ENCODE peak calls at places on chromosomes 5 and 9, in nine cellular contexts. One of them, this sample, is unnamed.

GRCh38 chr9:132711846-132712245 is 41.6 kb downstream of the GTF3C4 start:
- DNase-seq in ELR: no peak
- DNase-seq in naive thymus-derived CD8-positive, alpha-beta T cell: no peak
- DNase-seq in NCI-H345: no peak
- DNase-seq in HTR-8/SVneo: no peak
- DNase-seq in activated T-cell treated with anti-CD3 and anti-CD28 coated beads for 48 hours: no peak
- DNase-seq in fibroblast of pulmonary artery: no peak
- DNase-seq in AG04449: no peak
- DNase-seq in T-cell: no peak
- DNase-seq in this sample: no peak

GRCh38 chr5:16539169-16539666 is 73.6 kb upstream of the ZNF622 start:
- DNase-seq in AG04449: peak; percentile 69
- DNase-seq in T-cell: no peak
- DNase-seq in naive thymus-derived CD8-positive, alpha-beta T cell: no peak
- DNase-seq in HTR-8/SVneo: peak; percentile 46
- DNase-seq in fibroblast of pulmonary artery: peak; percentile 56
- DNase-seq in NCI-H345: no peak
- DNase-seq in ELR: peak; percentile 91
- DNase-seq in activated T-cell treated with anti-CD3 and anti-CD28 coated beads for 48 hours: no peak
- DNase-seq in this sample: no peak

GRCh38 chr9:113657765-113658564 is 194.4 kb downstream of the RGS3 start:
- DNase-seq in NCI-H345: peak; percentile 79
- DNase-seq in activated T-cell treated with anti-CD3 and anti-CD28 coated beads for 48 hours: peak; percentile 73
- DNase-seq in T-cell: peak; percentile 62
- DNase-seq in HTR-8/SVneo: peak; percentile 79
- DNase-seq in AG04449: no peak
- DNase-seq in ELR: peak; percentile 87
- DNase-seq in naive thymus-derived CD8-positive, alpha-beta T cell: peak; percentile 74
- DNase-seq in fibroblast of pulmonary artery: peak; percentile 89
- DNase-seq in this sample: peak; percentile 59

GRCh38 chr9:13857521-13857920 is 456.4 kb downstream of the NFIB start:
- DNase-seq in ELR: peak; percentile 63
- DNase-seq in AG04449: no peak
- DNase-seq in T-cell: no peak
- DNase-seq in fibroblast of pulmonary artery: peak; percentile 13
- DNase-seq in naive thymus-derived CD8-positive, alpha-beta T cell: no peak
- DNase-seq in activated T-cell treated with anti-CD3 and anti-CD28 coated beads for 48 hours: no peak
- DNase-seq in NCI-H345: no peak
- DNase-seq in HTR-8/SVneo: no peak
- DNase-seq in this sample: no peak

GRCh38 chr9:69134412-69134811 is 39.7 kb upstream of the TJP2 start:
- DNase-seq in fibroblast of pulmonary artery: no peak
- DNase-seq in ELR: no peak
- DNase-seq in T-cell: no peak
- DNase-seq in AG04449: no peak
- DNase-seq in HTR-8/SVneo: no peak
- DNase-seq in naive thymus-derived CD8-positive, alpha-beta T cell: no peak
- DNase-seq in activated T-cell treated with anti-CD3 and anti-CD28 coated beads for 48 hours: no peak
- DNase-seq in NCI-H345: no peak
- DNase-seq in this sample: no peak

GRCh38 chr9:100277166-100277979 is 75.4 kb downstream of the TEX10 start:
- DNase-seq in fibroblast of pulmonary artery: peak; percentile 20
- DNase-seq in naive thymus-derived CD8-positive, alpha-beta T cell: no peak
- DNase-seq in HTR-8/SVneo: no peak
- DNase-seq in AG04449: peak; percentile 24
- DNase-seq in ELR: peak; percentile 75
- DNase-seq in NCI-H345: no peak
- DNase-seq in activated T-cell treated with anti-CD3 and anti-CD28 coated beads for 48 hours: no peak
- DNase-seq in T-cell: no peak
- DNase-seq in this sample: no peak

GRCh38 chr5:72347801-72348305 is 27.7 kb downstream of the PTCD2 start:
- DNase-seq in HTR-8/SVneo: peak; percentile 83
- DNase-seq in ELR: peak; percentile 96
- DNase-seq in NCI-H345: no peak
- DNase-seq in activated T-cell treated with anti-CD3 and anti-CD28 coated beads for 48 hours: peak; percentile 4
- DNase-seq in fibroblast of pulmonary artery: peak; percentile 98
- DNase-seq in T-cell: no peak
- DNase-seq in AG04449: peak; percentile 84
- DNase-seq in naive thymus-derived CD8-positive, alpha-beta T cell: no peak
- DNase-seq in this sample: no peak

GRCh38 chr5:126486332-126486731 is 63.1 kb downstream of the GRAMD2B start:
- DNase-seq in naive thymus-derived CD8-positive, alpha-beta T cell: no peak
- DNase-seq in ELR: no peak
- DNase-seq in T-cell: no peak
- DNase-seq in activated T-cell treated with anti-CD3 and anti-CD28 coated beads for 48 hours: no peak
- DNase-seq in fibroblast of pulmonary artery: no peak
- DNase-seq in NCI-H345: no peak
- DNase-seq in AG04449: no peak
- DNase-seq in HTR-8/SVneo: no peak
- DNase-seq in this sample: no peak

GRCh38 chr9:2480255-2480837 is 141.2 kb upstream of the VLDLR start:
- DNase-seq in activated T-cell treated with anti-CD3 and anti-CD28 coated beads for 48 hours: no peak
- DNase-seq in NCI-H345: no peak
- DNase-seq in HTR-8/SVneo: no peak
- DNase-seq in ELR: no peak
- DNase-seq in T-cell: no peak
- DNase-seq in AG04449: no peak
- DNase-seq in naive thymus-derived CD8-positive, alpha-beta T cell: no peak
- DNase-seq in fibroblast of pulmonary artery: no peak
- DNase-seq in this sample: no peak

GRCh38 chr5:157541452-157542118 is 34.0 kb downstream of the ADAM19 start:
- DNase-seq in ELR: no peak
- DNase-seq in naive thymus-derived CD8-positive, alpha-beta T cell: no peak
- DNase-seq in activated T-cell treated with anti-CD3 and anti-CD28 coated beads for 48 hours: no peak
- DNase-seq in NCI-H345: no peak
- DNase-seq in T-cell: no peak
- DNase-seq in HTR-8/SVneo: no peak
- DNase-seq in fibroblast of pulmonary artery: peak; percentile 26
- DNase-seq in AG04449: no peak
- DNase-seq in this sample: no peak

GRCh38 chr5:4700082-4700481 is 440.0 kb upstream of the ADAMTS16 start:
- DNase-seq in T-cell: no peak
- DNase-seq in activated T-cell treated with anti-CD3 and anti-CD28 coated beads for 48 hours: peak; percentile 4
- DNase-seq in ELR: peak; percentile 0
- DNase-seq in HTR-8/SVneo: no peak
- DNase-seq in fibroblast of pulmonary artery: peak; percentile 21
- DNase-seq in NCI-H345: peak; percentile 77
- DNase-seq in AG04449: peak; percentile 16
- DNase-seq in naive thymus-derived CD8-positive, alpha-beta T cell: no peak
- DNase-seq in this sample: no peak

GRCh38 chr5:103271570-103272289 is 13.2 kb downstream of the MACIR start:
- DNase-seq in activated T-cell treated with anti-CD3 and anti-CD28 coated beads for 48 hours: no peak
- DNase-seq in T-cell: no peak
- DNase-seq in naive thymus-derived CD8-positive, alpha-beta T cell: no peak
- DNase-seq in HTR-8/SVneo: no peak
- DNase-seq in fibroblast of pulmonary artery: peak; percentile 27
- DNase-seq in AG04449: no peak
- DNase-seq in NCI-H345: no peak
- DNase-seq in ELR: no peak
- DNase-seq in this sample: no peak

GRCh38 chr5:168552146-168552545 is 23.0 kb downstream of the FBLL1 start:
- DNase-seq in NCI-H345: no peak
- DNase-seq in T-cell: no peak
- DNase-seq in fibroblast of pulmonary artery: peak; percentile 99
- DNase-seq in AG04449: peak; percentile 92
- DNase-seq in HTR-8/SVneo: no peak
- DNase-seq in ELR: peak; percentile 24
- DNase-seq in activated T-cell treated with anti-CD3 and anti-CD28 coated beads for 48 hours: no peak
- DNase-seq in naive thymus-derived CD8-positive, alpha-beta T cell: no peak
- DNase-seq in this sample: no peak

GRCh38 chr5:100691545-100691944 is 156.4 kb downstream of the FAM174A start:
- DNase-seq in T-cell: no peak
- DNase-seq in AG04449: no peak
- DNase-seq in NCI-H345: no peak
- DNase-seq in ELR: peak; percentile 85
- DNase-seq in naive thymus-derived CD8-positive, alpha-beta T cell: no peak
- DNase-seq in activated T-cell treated with anti-CD3 and anti-CD28 coated beads for 48 hours: no peak
- DNase-seq in HTR-8/SVneo: no peak
- DNase-seq in fibroblast of pulmonary artery: peak; percentile 22
- DNase-seq in this sample: no peak

GRCh38 chr9:114889802-114890224 is 40.6 kb downstream of the TNFSF8 start:
- DNase-seq in fibroblast of pulmonary artery: no peak
- DNase-seq in ELR: no peak
- DNase-seq in HTR-8/SVneo: no peak
- DNase-seq in naive thymus-derived CD8-positive, alpha-beta T cell: no peak
- DNase-seq in activated T-cell treated with anti-CD3 and anti-CD28 coated beads for 48 hours: no peak
- DNase-seq in T-cell: no peak
- DNase-seq in NCI-H345: peak; percentile 11
- DNase-seq in AG04449: no peak
- DNase-seq in this sample: no peak

GRCh38 chr5:134512661-134512999 is 12.8 kb upstream of the JADE2 start:
- DNase-seq in HTR-8/SVneo: no peak
- DNase-seq in fibroblast of pulmonary artery: no peak
- DNase-seq in T-cell: no peak
- DNase-seq in AG04449: no peak
- DNase-seq in NCI-H345: no peak
- DNase-seq in naive thymus-derived CD8-positive, alpha-beta T cell: no peak
- DNase-seq in ELR: no peak
- DNase-seq in activated T-cell treated with anti-CD3 and anti-CD28 coated beads for 48 hours: no peak
- DNase-seq in this sample: no peak

GRCh38 chr9:74804018-74804385 is 83.7 kb downstream of the TRPM6 start:
- DNase-seq in AG04449: no peak
- DNase-seq in ELR: peak; percentile 26
- DNase-seq in HTR-8/SVneo: no peak
- DNase-seq in NCI-H345: no peak
- DNase-seq in T-cell: no peak
- DNase-seq in fibroblast of pulmonary artery: no peak
- DNase-seq in naive thymus-derived CD8-positive, alpha-beta T cell: no peak
- DNase-seq in activated T-cell treated with anti-CD3 and anti-CD28 coated beads for 48 hours: no peak
- DNase-seq in this sample: no peak

GRCh38 chr9:134322781-134323241 is 3.4 kb upstream of the RXRA start:
- DNase-seq in ELR: no peak
- DNase-seq in fibroblast of pulmonary artery: no peak
- DNase-seq in T-cell: no peak
- DNase-seq in naive thymus-derived CD8-positive, alpha-beta T cell: no peak
- DNase-seq in NCI-H345: no peak
- DNase-seq in activated T-cell treated with anti-CD3 and anti-CD28 coated beads for 48 hours: no peak
- DNase-seq in HTR-8/SVneo: no peak
- DNase-seq in AG04449: no peak
- DNase-seq in this sample: no peak

GRCh38 chr9:127216210-127216887 is 48.2 kb upstream of the GARNL3 start:
- DNase-seq in naive thymus-derived CD8-positive, alpha-beta T cell: no peak
- DNase-seq in T-cell: no peak
- DNase-seq in AG04449: no peak
- DNase-seq in activated T-cell treated with anti-CD3 and anti-CD28 coated beads for 48 hours: no peak
- DNase-seq in NCI-H345: no peak
- DNase-seq in ELR: no peak
- DNase-seq in fibroblast of pulmonary artery: no peak
- DNase-seq in HTR-8/SVneo: no peak
- DNase-seq in this sample: no peak

GRCh38 chr9:18754537-18754936 is 278.5 kb downstream of the SAXO1 start:
- DNase-seq in AG04449: no peak
- DNase-seq in naive thymus-derived CD8-positive, alpha-beta T cell: no peak
- DNase-seq in NCI-H345: no peak
- DNase-seq in HTR-8/SVneo: no peak
- DNase-seq in activated T-cell treated with anti-CD3 and anti-CD28 coated beads for 48 hours: no peak
- DNase-seq in T-cell: no peak
- DNase-seq in ELR: no peak
- DNase-seq in fibroblast of pulmonary artery: no peak
- DNase-seq in this sample: no peak